ENCODE peak calls at places on chromosomes 13 and 19, in four cellular contexts. I, Y, P and M are unnamed samples.

GRCh38 chr13:27251166-27252088 is at the start of gene RPL21:
- DNase-seq in P (peak), Y (peak), I (peak), M (peak)

GRCh38 chr19:28289294-28290063 is 923.5 kb downstream of the UQCRFS1 start:
- DNase-seq in I (no peak), P (no peak), Y (no peak), M (no peak)

GRCh38 chr19:46919324-46919723 is 58.5 kb downstream of the ARHGAP35 start:
- DNase-seq in P (no peak), I (no peak), Y (peak), M (no peak)

GRCh38 chr13:100544866-100545683 is 43.5 kb downstream of the GGACT start:
- DNase-seq in I (no peak), P (no peak), Y (no peak), M (no peak)

GRCh38 chr13:26965976-26966375 is 205.4 kb upstream of the GPR12 start:
- DNase-seq in P (no peak), I (no peak), Y (peak), M (no peak)

GRCh38 chr13:65592757-65593156 is 1637.4 kb downstream of the PCDH9 start:
- DNase-seq in Y (peak), I (no peak), P (no peak), M (no peak)

GRCh38 chr13:49113526-49114286 is 106.4 kb upstream of the MLNR start:
- DNase-seq in Y (peak), P (peak), I (no peak), M (no peak)

GRCh38 chr13:51324714-51325440 is 14.6 kb upstream of the SERPINE3 start:
- DNase-seq in P (no peak), Y (no peak), I (no peak), M (no peak)

GRCh38 chr13:22726721-22727120 is 454.1 kb upstream of the SGCG start:
- DNase-seq in I (no peak), Y (no peak), P (no peak), M (no peak)

GRCh38 chr19:17610384-17610783 is 54.9 kb downstream of the COLGALT1 start:
- DNase-seq in P (peak), Y (peak), I (peak), M (peak)

GRCh38 chr19:18541992-18542935 is 1.1 kb downstream of the FKBP8 start:
- DNase-seq in P (no peak), I (peak), Y (no peak), M (no peak)

GRCh38 chr13:26327905-26328304 is 74.0 kb downstream of the CDK8 start:
- DNase-seq in P (no peak), I (no peak), Y (no peak), M (no peak)

GRCh38 chr13:36858285-36858684 is 39.3 kb downstream of the RFXAP start:
- DNase-seq in P (peak), Y (peak), I (peak), M (peak)

GRCh38 chr19:50008532-50008931 is 16.6 kb downstream of the VRK3 start:
- DNase-seq in P (no peak), I (peak), Y (no peak), M (peak)
- TF ChIP-seq MAZ in P (no peak), I (no peak), Y (no peak), M (no peak)

GRCh38 chr13:91133941-91134772 is 213.3 kb upstream of the MIR17HG start:
- DNase-seq in I (peak), P (peak), Y (peak), M (peak)
- TF ChIP-seq MAZ in I (no peak), P (no peak), Y (no peak), M (no peak)

DNA sequence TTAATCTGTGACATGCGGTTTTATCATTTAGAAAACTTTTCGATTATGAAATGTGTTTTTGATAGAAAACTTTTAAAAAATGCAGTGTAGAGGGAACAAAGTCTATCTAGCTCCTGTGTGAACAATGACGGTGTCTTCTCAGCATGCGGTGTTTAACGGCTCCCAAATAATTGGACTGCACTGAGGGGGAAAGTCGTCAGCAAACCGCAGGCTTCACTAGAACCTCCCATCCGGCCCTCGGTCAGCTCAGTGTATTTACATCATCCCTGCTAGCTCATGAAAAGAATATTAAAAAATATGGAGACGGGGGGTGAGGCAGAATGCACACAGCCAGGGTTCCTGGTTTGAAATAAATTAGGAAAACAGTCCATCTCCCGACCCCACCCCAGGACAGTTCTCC is 674 bp upstream of the ADPRHL1 start:
- DNase-seq in I (no peak), P (no peak), Y (no peak), M (no peak)
- TF ChIP-seq MAZ in I (no peak), P (no peak), Y (no peak), M (no peak)

DNA sequence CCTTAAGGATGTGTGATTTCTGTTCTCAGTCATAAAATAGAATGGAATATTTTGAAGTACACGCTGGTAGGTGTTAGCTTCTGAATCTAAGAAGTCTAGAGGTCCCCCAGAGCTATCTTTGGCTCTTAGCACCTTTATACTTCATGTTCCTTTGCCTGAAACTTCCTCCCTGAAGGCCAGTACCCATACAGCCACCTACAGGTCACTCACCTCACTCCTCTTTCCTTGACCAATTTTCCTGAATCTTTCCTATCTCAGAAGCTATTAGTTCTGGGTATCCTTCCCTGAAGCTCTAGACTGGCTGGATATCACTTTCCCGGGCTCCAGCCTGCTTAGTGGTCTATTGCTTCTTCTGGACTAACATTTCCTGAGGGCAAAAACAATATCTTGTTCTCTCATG is 93.4 kb upstream of the EDNRB start:
- DNase-seq in Y (no peak), I (no peak), P (no peak), M (no peak)
- TF ChIP-seq MAZ in Y (no peak), I (no peak), P (no peak), M (no peak)

DNA sequence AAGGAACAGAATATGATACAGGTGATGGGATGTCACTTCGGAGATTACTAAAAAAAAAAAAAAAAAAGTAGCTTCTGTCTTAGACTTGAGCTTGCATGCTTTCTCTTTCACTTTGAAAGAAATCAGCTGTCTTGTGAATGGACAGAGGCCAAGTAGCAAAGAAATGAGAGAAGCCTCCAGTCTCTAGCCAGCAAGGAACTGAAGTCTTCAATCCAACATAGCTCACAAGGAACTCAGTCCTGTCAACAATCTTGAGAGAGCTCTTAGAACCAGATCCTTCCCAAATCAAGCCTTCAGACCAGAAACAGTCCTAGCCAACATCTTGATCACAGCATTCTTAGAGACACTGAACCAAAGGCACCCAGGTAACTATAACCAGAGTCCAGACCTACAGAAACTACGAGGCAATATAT is 7.7 kb downstream of the N4BP2L2 start:
- DNase-seq in P (no peak), Y (peak), I (no peak), M (no peak)
- TF ChIP-seq MAZ in P (no peak), Y (no peak), I (no peak), M (no peak)

GRCh38 chr13:45068036-45069001 is 52.0 kb upstream of the GTF2F2 start:
- DNase-seq in I (no peak), P (no peak), Y (no peak), M (no peak)
- TF ChIP-seq MAZ in I (no peak), P (no peak), Y (no peak), M (no peak)

DNA sequence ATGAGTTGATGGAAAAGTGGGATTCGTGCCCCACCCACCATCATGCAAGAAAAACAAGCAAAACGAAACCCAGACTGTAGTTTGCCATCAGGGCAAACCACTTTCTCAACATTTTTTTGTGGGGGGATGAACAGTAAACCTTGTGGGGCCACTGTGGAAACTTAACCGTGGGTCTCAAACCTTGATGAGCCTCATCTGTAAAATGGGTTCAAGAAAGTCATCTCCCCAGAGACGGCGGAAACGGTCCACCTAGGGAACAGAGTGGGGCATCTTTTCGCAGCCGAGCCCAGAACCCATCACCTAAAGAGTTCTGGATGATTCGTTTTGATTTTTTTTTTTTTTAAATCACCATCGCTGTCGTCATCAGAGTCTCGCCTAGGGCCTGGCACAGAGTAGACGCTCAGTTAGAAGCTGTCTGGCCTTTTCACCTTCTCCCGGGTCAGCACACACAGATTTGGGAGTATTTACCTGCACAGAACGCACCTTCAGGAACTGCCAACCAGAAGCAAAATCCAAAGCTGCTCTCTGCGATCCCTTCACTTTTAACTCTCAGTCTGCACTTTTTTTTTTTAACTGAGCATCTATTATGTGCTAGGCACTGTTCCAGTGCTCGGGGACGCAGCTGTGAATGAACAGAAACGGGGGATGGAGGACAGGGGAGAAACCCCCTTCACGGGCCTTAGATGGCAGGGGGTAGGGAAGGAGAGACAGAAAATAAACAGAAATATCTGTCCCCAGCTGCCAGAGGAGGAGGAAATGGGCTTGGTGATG is 69.8 kb downstream of the CELF5 start:
- DNase-seq in I (no peak), P (no peak), Y (no peak), M (no peak)
- TF ChIP-seq MAZ in I (no peak), P (no peak), Y (no peak), M (no peak)

GRCh38 chr13:69035771-69036170 is 1071.9 kb upstream of the ATXN8OS start:
- DNase-seq in I (no peak), Y (no peak), P (no peak), M (no peak)

GRCh38 chr13:69044629-69045028 is 1063.0 kb upstream of the ATXN8OS start:
- DNase-seq in Y (no peak), I (no peak), P (no peak), M (no peak)

GRCh38 chr13:69040898-69041297 is 1066.7 kb upstream of the ATXN8OS start:
- DNase-seq in Y (no peak), P (no peak), I (no peak), M (no peak)
- TF ChIP-seq MAZ in Y (no peak), P (no peak), I (no peak), M (no peak)

DNA sequence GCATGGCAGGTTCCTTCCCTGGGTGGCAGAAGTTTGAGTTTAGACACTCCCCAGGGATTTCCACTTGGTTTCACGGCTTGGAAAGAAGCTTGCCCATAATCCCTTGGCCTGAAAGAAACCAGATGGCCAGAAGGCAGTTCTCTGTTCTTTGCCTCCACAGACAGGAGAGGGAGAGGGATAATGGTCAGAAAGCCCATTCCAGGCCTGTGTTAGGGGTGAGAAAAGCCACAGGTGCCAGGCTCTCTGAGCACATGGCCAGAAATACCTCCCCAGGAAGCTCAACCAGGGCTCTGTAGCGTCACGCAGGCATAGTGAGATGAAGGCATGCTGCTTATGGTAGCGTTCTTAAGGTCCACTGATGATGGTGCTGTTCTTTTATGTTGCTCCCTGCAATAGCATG is 236.2 kb downstream of the FOXO1 start:
- DNase-seq in I (no peak), P (no peak), Y (no peak), M (no peak)
- TF ChIP-seq MAZ in I (no peak), P (no peak), Y (no peak), M (no peak)

GRCh38 chr13:67308004-67308772 is 78.1 kb upstream of the PCDH9 start:
- DNase-seq in P (no peak), I (no peak), Y (no peak), M (no peak)
- TF ChIP-seq MAZ in P (no peak), I (no peak), Y (no peak), M (no peak)